ENCODE peak calls at places on chromosome 2, in eight cellular contexts. One of them, this sample, is unnamed.

GRCh38 chr2:100262043-100262442 is 60.3 kb downstream of the LONRF2 start:
- DNase-seq in stomach: no peak
- DNase-seq in H1: no peak
- DNase-seq in tibial nerve: no peak
- DNase-seq in A549: no peak
- DNase-seq in transverse colon: no peak
- DNase-seq in K562: no peak
- DNase-seq in upper lobe of left lung: no peak
- DNase-seq in this sample: no peak

GRCh38 chr2:110101280-110101844 is 14.3 kb downstream of the MALL start:
- DNase-seq in transverse colon: peak
- DNase-seq in stomach: peak
- DNase-seq in H1: no peak
- DNase-seq in A549: peak
- DNase-seq in upper lobe of left lung: peak
- DNase-seq in K562: peak
- DNase-seq in tibial nerve: peak
- DNase-seq in this sample: peak

GRCh38 chr2:132923787-132924186 is 253.8 kb upstream of the LYPD1 start:
- DNase-seq in tibial nerve: no peak
- DNase-seq in K562: no peak
- DNase-seq in upper lobe of left lung: no peak
- DNase-seq in H1: no peak
- DNase-seq in transverse colon: no peak
- DNase-seq in A549: no peak
- DNase-seq in stomach: no peak
- DNase-seq in this sample: no peak

GRCh38 chr2:118965737-118966136 is 23.7 kb downstream of the MARCO start:
- DNase-seq in K562: no peak
- DNase-seq in upper lobe of left lung: no peak
- DNase-seq in H1: peak
- DNase-seq in tibial nerve: no peak
- DNase-seq in transverse colon: no peak
- DNase-seq in stomach: no peak
- DNase-seq in A549: no peak
- DNase-seq in this sample: no peak

GRCh38 chr2:151422917-151423439 is 13.3 kb downstream of the RIF1 start:
- DNase-seq in upper lobe of left lung: no peak
- DNase-seq in transverse colon: no peak
- DNase-seq in K562: no peak
- DNase-seq in A549: no peak
- DNase-seq in stomach: no peak
- DNase-seq in tibial nerve: no peak
- DNase-seq in H1: no peak
- DNase-seq in this sample: no peak

GRCh38 chr2:17615728-17616351 is 75.3 kb downstream of the VSNL1 start:
- DNase-seq in upper lobe of left lung: no peak
- DNase-seq in tibial nerve: no peak
- DNase-seq in transverse colon: no peak
- DNase-seq in A549: no peak
- DNase-seq in H1: no peak
- DNase-seq in stomach: no peak
- DNase-seq in K562: no peak
- DNase-seq in this sample: no peak

GRCh38 chr2:105257981-105258380 is 16.4 kb downstream of the GPR45 start:
- DNase-seq in H1: no peak
- DNase-seq in upper lobe of left lung: no peak
- DNase-seq in tibial nerve: no peak
- DNase-seq in A549: no peak
- DNase-seq in K562: no peak
- DNase-seq in transverse colon: no peak
- DNase-seq in stomach: no peak
- DNase-seq in this sample: no peak

GRCh38 chr2:165793779-165794519 is at the start of gene GALNT3:
- DNase-seq in tibial nerve: no peak
- DNase-seq in stomach: peak
- DNase-seq in A549: no peak
- DNase-seq in transverse colon: peak
- DNase-seq in H1: peak
- DNase-seq in K562: no peak
- DNase-seq in upper lobe of left lung: peak
- DNase-seq in this sample: no peak

GRCh38 chr2:113212245-113213060 is 38.7 kb downstream of the PSD4 start:
- DNase-seq in transverse colon: no peak
- DNase-seq in tibial nerve: no peak
- DNase-seq in stomach: no peak
- DNase-seq in A549: no peak
- DNase-seq in K562: no peak
- DNase-seq in H1: no peak
- DNase-seq in upper lobe of left lung: peak
- DNase-seq in this sample: no peak

GRCh38 chr2:133044556-133044955 is 374.6 kb upstream of the LYPD1 start:
- DNase-seq in transverse colon: no peak
- DNase-seq in tibial nerve: no peak
- DNase-seq in upper lobe of left lung: no peak
- DNase-seq in H1: no peak
- DNase-seq in K562: no peak
- DNase-seq in A549: no peak
- DNase-seq in stomach: no peak
- DNase-seq in this sample: no peak

GRCh38 chr2:135875491-135876065 is 665 bp downstream of the MCM6 start:
- DNase-seq in A549: peak
- DNase-seq in tibial nerve: peak
- DNase-seq in stomach: peak
- DNase-seq in H1: peak
- DNase-seq in transverse colon: peak
- DNase-seq in upper lobe of left lung: peak
- DNase-seq in K562: peak
- DNase-seq in this sample: no peak

GRCh38 chr2:220057922-220058321 is 430.5 kb downstream of the SLC4A3 start:
- DNase-seq in A549: no peak
- DNase-seq in tibial nerve: no peak
- DNase-seq in H1: no peak
- DNase-seq in upper lobe of left lung: no peak
- DNase-seq in K562: no peak
- DNase-seq in stomach: no peak
- DNase-seq in transverse colon: no peak
- DNase-seq in this sample: no peak

GRCh38 chr2:98508690-98509054 is 64.0 kb downstream of the INPP4A start:
- DNase-seq in upper lobe of left lung: no peak
- DNase-seq in K562: peak
- DNase-seq in H1: no peak
- DNase-seq in A549: no peak
- DNase-seq in tibial nerve: no peak
- DNase-seq in stomach: peak
- DNase-seq in transverse colon: peak
- DNase-seq in this sample: no peak

GRCh38 chr2:8267721-8268120 is 414.1 kb upstream of the ID2 start:
- DNase-seq in K562: no peak
- DNase-seq in stomach: no peak
- DNase-seq in H1: no peak
- DNase-seq in A549: no peak
- DNase-seq in tibial nerve: no peak
- DNase-seq in upper lobe of left lung: no peak
- DNase-seq in transverse colon: no peak
- DNase-seq in this sample: no peak

GRCh38 chr2:139160838-139161237 is 380.6 kb upstream of the NXPH2 start:
- DNase-seq in stomach: no peak
- DNase-seq in A549: no peak
- DNase-seq in H1: no peak
- DNase-seq in upper lobe of left lung: no peak
- DNase-seq in transverse colon: no peak
- DNase-seq in tibial nerve: no peak
- DNase-seq in K562: no peak
- DNase-seq in this sample: no peak

GRCh38 chr2:190513877-190514276 is 20.6 kb downstream of the NEMP2 start:
- DNase-seq in upper lobe of left lung: no peak
- DNase-seq in transverse colon: no peak
- DNase-seq in H1: no peak
- DNase-seq in A549: no peak
- DNase-seq in K562: no peak
- DNase-seq in stomach: no peak
- DNase-seq in tibial nerve: no peak
- DNase-seq in this sample: no peak

GRCh38 chr2:96940991-96941775 is 45.2 kb downstream of the FAM178B start:
- DNase-seq in transverse colon: no peak
- DNase-seq in stomach: no peak
- DNase-seq in H1: no peak
- DNase-seq in upper lobe of left lung: no peak
- DNase-seq in K562: no peak
- DNase-seq in A549: no peak
- DNase-seq in tibial nerve: no peak
- DNase-seq in this sample: no peak
- TF ChIP-seq EP300 in transverse colon: no peak
- TF ChIP-seq EP300 in stomach: no peak
- TF ChIP-seq EP300 in H1: no peak
- TF ChIP-seq EP300 in upper lobe of left lung: no peak
- TF ChIP-seq EP300 in K562: no peak
- TF ChIP-seq EP300 in A549: no peak
- TF ChIP-seq EP300 in tibial nerve: peak
- TF ChIP-seq EP300 in this sample: no peak

GRCh38 chr2:45964945-45965344 is 313.5 kb downstream of the PRKCE start:
- DNase-seq in H1: no peak
- DNase-seq in stomach: no peak
- DNase-seq in A549: no peak
- DNase-seq in K562: no peak
- DNase-seq in transverse colon: no peak
- DNase-seq in upper lobe of left lung: no peak
- DNase-seq in tibial nerve: no peak
- DNase-seq in this sample: no peak
- H3K27ac ChIP-seq in H1: no peak
- H3K27ac ChIP-seq in stomach: peak
- H3K27ac ChIP-seq in A549: peak
- H3K27ac ChIP-seq in K562: no peak
- H3K27ac ChIP-seq in transverse colon: no peak
- H3K27ac ChIP-seq in upper lobe of left lung: peak
- H3K27ac ChIP-seq in tibial nerve: peak
- H3K27ac ChIP-seq in this sample: peak

DNA sequence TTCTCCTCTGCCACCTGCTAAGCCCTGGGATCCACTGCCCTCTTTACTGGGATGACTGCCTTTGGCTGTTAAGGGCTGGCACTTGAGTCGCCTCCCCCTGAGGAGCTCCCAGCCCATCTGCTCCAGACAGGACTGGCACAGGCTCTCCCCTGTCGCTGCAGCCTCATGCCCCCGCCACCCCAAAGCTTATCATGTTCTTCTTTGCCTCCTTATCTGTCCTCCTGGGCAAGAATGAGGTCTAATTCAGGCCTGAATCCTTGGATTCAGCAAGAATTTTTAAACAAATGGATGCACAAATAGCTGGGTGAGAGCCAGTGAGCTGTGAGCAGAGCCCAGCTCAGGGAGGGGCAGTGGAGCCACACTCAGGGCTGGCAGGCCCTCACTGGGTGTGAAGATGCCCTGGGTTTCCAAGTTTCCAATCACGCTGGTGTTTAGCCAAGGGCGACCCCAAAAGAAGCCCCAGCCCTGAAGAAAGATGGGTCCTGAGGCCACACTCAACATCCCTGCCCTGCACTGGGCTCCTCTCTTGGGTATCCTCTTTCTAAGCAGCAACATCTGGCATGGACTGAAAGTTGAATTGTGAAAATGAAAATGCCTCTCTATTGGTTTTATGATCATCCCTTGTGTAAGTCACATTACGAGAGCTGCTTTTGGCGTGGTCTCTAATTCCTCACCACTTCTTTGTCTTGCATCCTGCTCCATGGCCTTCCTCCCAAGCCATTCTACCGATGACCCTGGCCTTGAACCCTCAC is 194.2 kb upstream of the HS6ST1 start:
- DNase-seq in K562: no peak
- DNase-seq in tibial nerve: no peak
- DNase-seq in H1: no peak
- DNase-seq in A549: no peak
- DNase-seq in upper lobe of left lung: no peak
- DNase-seq in transverse colon: no peak
- DNase-seq in stomach: no peak
- DNase-seq in this sample: no peak
- TF ChIP-seq EP300 in K562: no peak
- TF ChIP-seq EP300 in tibial nerve: no peak
- TF ChIP-seq EP300 in H1: no peak
- TF ChIP-seq EP300 in A549: no peak
- TF ChIP-seq EP300 in upper lobe of left lung: no peak
- TF ChIP-seq EP300 in transverse colon: no peak
- TF ChIP-seq EP300 in stomach: no peak
- TF ChIP-seq EP300 in this sample: no peak

DNA sequence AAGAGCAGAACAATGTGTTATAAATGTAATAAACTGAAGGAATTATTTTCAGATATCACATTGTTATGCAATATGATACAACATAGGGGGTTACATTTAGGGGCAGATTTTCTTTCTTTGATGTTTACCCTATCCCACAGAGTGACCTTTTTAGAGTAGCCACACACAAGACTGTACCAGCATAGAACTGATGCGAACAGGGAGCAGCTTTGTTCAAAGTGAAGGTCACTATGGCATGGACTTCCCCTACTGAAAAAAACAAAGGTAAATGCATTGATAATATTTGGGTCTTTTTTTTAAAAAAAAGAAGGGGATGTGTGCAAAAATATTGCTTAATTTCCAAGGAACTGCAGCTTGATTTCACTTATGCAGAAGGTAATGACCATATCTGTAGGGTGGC is 1354.9 kb downstream of the SUCLG1 start:
- DNase-seq in A549: no peak
- DNase-seq in transverse colon: no peak
- DNase-seq in K562: no peak
- DNase-seq in H1: no peak
- DNase-seq in tibial nerve: no peak
- DNase-seq in upper lobe of left lung: no peak
- DNase-seq in stomach: no peak
- DNase-seq in this sample: no peak
- H3K27ac ChIP-seq in A549: no peak
- H3K27ac ChIP-seq in transverse colon: no peak
- H3K27ac ChIP-seq in K562: no peak
- H3K27ac ChIP-seq in H1: no peak
- H3K27ac ChIP-seq in tibial nerve: no peak
- H3K27ac ChIP-seq in upper lobe of left lung: no peak
- H3K27ac ChIP-seq in stomach: no peak
- H3K27ac ChIP-seq in this sample: no peak

DNA sequence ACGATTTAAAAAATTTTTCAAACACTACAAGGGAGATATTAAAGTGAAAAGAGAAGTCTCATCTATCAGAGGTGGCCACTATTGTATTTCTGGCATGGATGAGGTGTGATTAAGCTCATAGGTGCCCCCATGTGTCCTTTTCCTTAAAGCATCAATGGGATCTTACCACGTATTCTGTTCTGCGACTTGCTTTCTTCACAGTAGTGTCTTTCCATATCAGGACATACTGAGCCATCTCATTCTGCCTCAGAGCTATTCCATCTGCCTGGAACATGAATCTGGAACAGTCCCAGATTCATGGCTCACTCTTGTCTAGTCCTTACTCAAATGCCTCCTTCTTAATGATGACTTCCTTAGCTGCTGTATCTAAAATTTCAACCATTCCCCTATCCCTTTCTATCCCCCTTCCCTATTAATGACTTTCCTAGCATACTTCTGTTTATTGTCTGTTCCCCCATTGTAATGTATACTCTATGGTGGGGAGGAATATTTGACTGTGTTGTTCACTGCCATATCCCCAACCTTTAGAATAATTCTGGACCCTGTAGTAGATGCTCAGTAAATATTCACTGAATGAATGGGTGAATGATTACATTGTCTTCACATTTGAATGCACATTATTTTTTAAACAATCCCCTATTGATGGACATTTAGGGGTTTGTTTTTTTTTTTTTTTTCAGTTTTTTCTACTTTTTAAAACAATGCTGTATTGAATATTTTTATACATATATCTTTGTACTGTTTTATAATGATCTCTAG is 11.1 kb downstream of the STAMBP start:
- DNase-seq in H1: no peak
- DNase-seq in stomach: no peak
- DNase-seq in K562: no peak
- DNase-seq in transverse colon: no peak
- DNase-seq in tibial nerve: no peak
- DNase-seq in A549: no peak
- DNase-seq in upper lobe of left lung: no peak
- DNase-seq in this sample: no peak
- TF ChIP-seq EP300 in H1: no peak
- TF ChIP-seq EP300 in stomach: no peak
- TF ChIP-seq EP300 in K562: no peak
- TF ChIP-seq EP300 in transverse colon: no peak
- TF ChIP-seq EP300 in tibial nerve: no peak
- TF ChIP-seq EP300 in A549: no peak
- TF ChIP-seq EP300 in upper lobe of left lung: no peak
- TF ChIP-seq EP300 in this sample: no peak

This sample was measured in esophagus muscularis mucosa.